ENCODE peak calls at places on chromosomes 13 and 19, in eight cellular contexts. P is OCI-LY7; W is ovary; Q is left ventricle myocardium inferior; D is CD8-positive, alpha-beta memory T cell; V is suprapubic skin; O is iPS DF 6.9; U is tibial artery. S is an unnamed sample. For H3K4me1, the result is how much of the 10 kb centered on the place peaks cover.

GRCh38 chr13:99133230-99133629 is 67.4 kb upstream of the UBAC2 start:
- DNase-seq in W (no peak), O (no peak), Q (no peak), V (no peak), U (no peak), D (no peak), P (no peak), S (no peak)

GRCh38 chr13:104008571-104009435 is 942.6 kb upstream of the SLC10A2 start:
- DNase-seq in O (no peak), P (no peak), D (no peak), W (no peak), U (no peak), V (no peak), Q (no peak), S (no peak)

GRCh38 chr13:99992376-99992775 is 10.8 kb downstream of the ZIC2 start:
- DNase-seq in D (no peak), P (no peak), O (no peak), W (no peak), V (no peak), U (no peak), Q (no peak), S (no peak)

GRCh38 chr13:27551563-27551962 is 68.8 kb downstream of the LNX2 start:
- DNase-seq in D (no peak), V (no peak), O (no peak), U (no peak), P (no peak), W (no peak), Q (no peak), S (no peak)

GRCh38 chr13:26024558-26024957 is 27.3 kb downstream of the SHISA2 start:
- DNase-seq in P (no peak), V (no peak), O (no peak), Q (no peak), W (no peak), D (no peak), U (no peak), S (no peak)

GRCh38 chr19:3368441-3368795 is 2.0 kb downstream of the NFIC start:
- DNase-seq in W (no peak), Q (no peak), D (no peak), V (no peak), U (no peak), O (no peak), P (no peak), S (no peak)

GRCh38 chr19:41928754-41929535 is 696 bp upstream of the ERFL start:
- DNase-seq in W (no peak), U (no peak), V (no peak), P (peak), D (peak), Q (no peak), O (no peak), S (peak)

GRCh38 chr19:17001603-17002183 is 24.9 kb downstream of the CPAMD8 start:
- DNase-seq in Q (no peak), V (no peak), U (no peak), P (no peak), O (no peak), W (no peak), D (peak), S (no peak)

GRCh38 chr13:96816874-96817273 is 177.4 kb downstream of the OXGR1 start:
- DNase-seq in D (no peak), P (no peak), W (no peak), U (no peak), Q (no peak), O (no peak), V (no peak), S (no peak)

GRCh38 chr19:30167976-30168635 is 204.1 kb upstream of the ZNF536 start:
- DNase-seq in D (no peak), W (no peak), U (no peak), O (no peak), V (no peak), Q (no peak), P (no peak), S (no peak)

GRCh38 chr13:23902975-23903905 is 5.9 kb upstream of the C1QTNF9B start:
- DNase-seq in P (no peak), U (no peak), W (peak), Q (no peak), V (no peak), O (no peak), D (no peak), S (no peak)

GRCh38 chr19:29560313-29561075 is 34.7 kb downstream of the VSTM2B start:
- DNase-seq in W (no peak), O (no peak), V (peak), Q (no peak), D (no peak), P (no peak), U (no peak), S (no peak)

GRCh38 chr19:1826557-1827521 is 14.8 kb upstream of the ATP8B3 start:
- DNase-seq in O (no peak), D (no peak), P (no peak), V (no peak), U (no peak), W (peak), Q (no peak), S (peak)

GRCh38 chr19:29003641-29004409 is 209.1 kb downstream of the UQCRFS1 start:
- DNase-seq in V (no peak), U (no peak), P (no peak), W (no peak), Q (no peak), D (no peak), O (no peak), S (no peak)

GRCh38 chr19:40799558-40800338 is 757 bp downstream of the EGLN2 start:
- DNase-seq in Q (peak), W (peak), O (no peak), P (peak), V (no peak), D (peak), U (no peak), S (peak)

GRCh38 chr13:101492251-101492910 is 39.9 kb downstream of the ITGBL1 start:
- DNase-seq in D (no peak), P (no peak), W (no peak), V (no peak), Q (no peak), U (no peak), O (no peak), S (no peak)

GRCh38 chr13:112996671-112997091 is 27.7 kb downstream of the MCF2L start:
- DNase-seq in V (no peak), O (no peak), P (no peak), Q (no peak), D (no peak), W (no peak), U (no peak), S (peak)

GRCh38 chr19:40365613-40366401 is 17.3 kb downstream of the PLD3 start:
- DNase-seq in P (peak), O (peak), Q (peak), W (peak), U (peak), D (no peak), V (no peak), S (peak)

GRCh38 chr13:46726347-46726746 is 70.6 kb downstream of the ESD start:
- DNase-seq in O (no peak), V (no peak), D (no peak), W (no peak), P (no peak), Q (no peak), U (no peak), S (no peak)

GRCh38 chr13:67001363-67001762 is 228.8 kb downstream of the PCDH9 start:
- DNase-seq in V (no peak), Q (no peak), U (no peak), P (no peak), O (no peak), W (no peak), D (no peak), S (no peak)

GRCh38 chr19:6132482-6132881 is 3.0 kb upstream of the ACSBG2 start:
- DNase-seq in D (no peak), W (no peak), P (no peak), V (no peak), Q (no peak), O (no peak), U (no peak), S (no peak)

GRCh38 chr13:51958217-51958547 is 53.1 kb downstream of the ATP7B start:
- DNase-seq in O (no peak), P (no peak), D (no peak), W (no peak), U (no peak), V (no peak), Q (no peak), S (peak)

GRCh38 chr13:45242070-45242469 is 41.2 kb upstream of the KCTD4 start:
- DNase-seq in O (no peak), W (no peak), D (no peak), Q (no peak), V (no peak), P (no peak), U (no peak), S (no peak)

GRCh38 chr13:30142502-30143211 is 164.7 kb downstream of the KATNAL1 start:
- DNase-seq in W (peak), U (no peak), V (no peak), Q (no peak), P (no peak), D (no peak), O (no peak), S (no peak)

GRCh38 chr13:21009036-21009435 is 52.4 kb downstream of the LATS2 start:
- DNase-seq in V (no peak), D (no peak), U (no peak), Q (no peak), W (no peak), O (no peak), P (no peak), S (no peak)

GRCh38 chr19:44848805-44849457 is 2.8 kb downstream of the NECTIN2 start:
- DNase-seq in P (no peak), W (peak), O (no peak), D (no peak), V (no peak), U (no peak), Q (no peak), S (no peak)

GRCh38 chr19:18317998-18318800 is 4.7 kb downstream of the LSM4 start:
- DNase-seq in U (no peak), P (no peak), Q (peak), V (no peak), O (no peak), D (peak), W (no peak), S (peak)

GRCh38 chr19:13102416-13102665 is 317 bp downstream of the LYL1 start:
- DNase-seq in W (no peak), P (no peak), O (no peak), Q (no peak), U (no peak), D (no peak), V (no peak), S (no peak)

GRCh38 chr13:31067416-31068118 is 94.1 kb downstream of the HSPH1 start:
- DNase-seq in V (no peak), O (no peak), W (no peak), U (no peak), D (no peak), P (no peak), Q (no peak), S (no peak)

GRCh38 chr13:24148414-24149305 is 11.9 kb upstream of the SPATA13 start:
- DNase-seq in U (no peak), V (no peak), P (no peak), D (no peak), Q (no peak), W (no peak), O (no peak), S (peak)

GRCh38 chr13:105207586-105208293 is 1327.7 kb downstream of the EFNB2 start:
- DNase-seq in Q (no peak), V (no peak), P (no peak), U (no peak), W (no peak), O (no peak), D (no peak), S (no peak)

GRCh38 chr19:33864311-33864850 is 67.7 kb downstream of the KCTD15 start:
- DNase-seq in D (no peak), O (no peak), V (no peak), P (no peak), W (no peak), Q (no peak), U (no peak), S (no peak)

GRCh38 chr13:50650936-50651638 is 192.4 kb downstream of the DLEU7 start:
- DNase-seq in U (no peak), O (no peak), P (peak), V (no peak), Q (no peak), W (no peak), D (no peak), S (no peak)

GRCh38 chr19:13037161-13037560 is 41.9 kb downstream of the NFIX start:
- DNase-seq in U (no peak), Q (no peak), P (no peak), O (no peak), W (no peak), V (no peak), D (no peak), S (no peak)

GRCh38 chr13:113746671-113747070 is 12.4 kb upstream of the TMEM255B start:
- DNase-seq in D (no peak), W (no peak), O (no peak), V (no peak), U (no peak), Q (no peak), P (no peak), S (peak)

GRCh38 chr19:46976845-46977320 is 42.8 kb upstream of the NPAS1 start:
- DNase-seq in W (no peak), U (peak), V (no peak), P (no peak), O (no peak), D (no peak), Q (peak), S (no peak)

GRCh38 chr19:46979103-46979769 is 40.4 kb upstream of the NPAS1 start:
- DNase-seq in O (no peak), D (no peak), W (no peak), V (no peak), P (no peak), U (no peak), Q (no peak), S (no peak)

GRCh38 chr19:46978470-46978869 is 41.2 kb upstream of the NPAS1 start:
- DNase-seq in U (no peak), O (no peak), W (no peak), Q (no peak), V (no peak), D (no peak), P (no peak), S (no peak)

GRCh38 chr19:46975918-46976782 is 43.5 kb upstream of the NPAS1 start:
- DNase-seq in P (no peak), D (no peak), U (peak), O (no peak), Q (peak), W (peak), V (peak), S (peak)

GRCh38 chr19:46977548-46977947 is 42.1 kb upstream of the NPAS1 start:
- DNase-seq in O (no peak), U (no peak), V (no peak), P (no peak), Q (no peak), D (no peak), W (no peak), S (no peak)
- H3K4me1 ChIP-seq in O (under half), U (under half), V (half or more), P (under half), Q (half or more), D (under half), W (under half), S (under half)

DNA sequence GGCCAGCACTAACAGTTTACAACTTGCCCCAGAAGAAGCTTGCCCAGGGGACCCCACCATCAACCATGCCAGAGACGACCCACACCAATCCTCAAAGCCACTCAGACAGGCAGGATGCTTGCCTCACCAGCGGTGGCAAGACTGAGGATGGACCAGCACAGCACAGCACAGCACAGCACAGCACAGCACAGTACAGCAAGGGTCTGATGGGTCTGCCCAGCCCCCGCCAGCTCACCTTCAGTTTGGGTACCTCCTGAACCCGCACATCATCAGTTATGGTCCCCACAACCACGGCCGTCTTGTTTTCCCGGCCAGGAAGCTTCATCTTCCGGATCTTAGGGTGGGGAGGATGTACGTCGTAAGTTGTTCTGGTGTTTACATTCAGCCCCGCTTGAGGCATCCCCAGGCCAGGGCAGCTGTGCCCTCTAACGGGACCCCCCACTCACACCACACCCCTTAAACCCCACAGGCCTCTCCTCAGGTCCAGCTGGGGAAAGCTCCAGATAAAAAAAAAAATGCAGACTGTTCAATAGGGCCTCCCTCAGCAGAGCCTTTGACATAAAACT is 1.7 kb upstream of the FAM83E start:
- DNase-seq in Q (no peak), D (no peak), W (peak), O (no peak), V (no peak), U (no peak), P (no peak), S (no peak)
- H3K27ac ChIP-seq in Q (no peak), D (peak), W (no peak), O (no peak), V (peak), U (no peak), P (peak), S (peak)

DNA sequence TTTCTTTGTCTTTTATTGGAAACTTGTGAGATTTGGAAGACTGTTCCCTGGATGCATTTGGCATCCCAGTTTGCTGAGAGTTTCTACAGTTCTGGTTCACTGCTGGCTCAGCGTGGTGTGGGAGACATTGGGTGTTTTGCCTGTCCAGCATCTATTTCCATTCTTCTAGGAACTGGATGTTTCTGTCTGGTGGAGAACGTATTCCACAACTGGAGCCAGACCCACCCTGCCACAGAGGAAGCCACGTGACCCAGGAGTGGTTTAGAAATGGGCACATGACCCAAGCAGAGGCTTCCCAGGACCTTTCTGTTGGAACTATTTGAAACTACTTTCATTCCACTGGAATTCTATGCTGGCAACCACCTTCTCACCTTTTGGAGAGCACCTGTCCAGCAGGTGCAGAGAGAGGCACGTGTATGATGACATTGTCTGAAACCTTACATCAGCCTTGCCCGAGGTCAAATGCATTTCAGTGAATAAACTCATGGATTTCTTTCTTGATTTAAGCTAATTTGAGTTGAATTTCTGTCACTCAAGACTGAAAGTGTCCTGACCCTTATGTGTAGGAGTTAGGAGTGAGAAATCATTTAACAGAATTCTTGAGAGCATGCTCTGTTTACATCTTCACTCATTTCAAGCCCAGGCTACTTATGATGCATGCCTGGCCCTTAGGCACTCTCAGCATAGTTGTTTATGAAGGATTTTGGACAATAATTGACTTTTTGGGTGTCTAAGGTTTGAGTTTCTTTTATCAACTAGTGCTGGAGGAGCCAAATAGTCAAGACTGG is 121.8 kb downstream of the AKAP11 start:
- DNase-seq in P (no peak), V (no peak), Q (no peak), U (no peak), D (no peak), O (no peak), W (no peak), S (no peak)
- H3K4me1 ChIP-seq in P (under half), V (under half), Q (under half), U (under half), D (half or more), O (under half), W (under half), S (under half)

GRCh38 chr19:37935341-37935740 is 28.3 kb downstream of the SIPA1L3 start:
- DNase-seq in Q (no peak), V (no peak), O (no peak), P (no peak), U (no peak), D (no peak), W (no peak), S (no peak)

GRCh38 chr19:37936886-37937285 is 29.9 kb downstream of the SIPA1L3 start:
- DNase-seq in V (no peak), Q (no peak), O (no peak), W (no peak), D (no peak), P (no peak), U (no peak), S (no peak)

GRCh38 chr19:37938379-37938778 is 31.4 kb downstream of the SIPA1L3 start:
- DNase-seq in V (no peak), W (no peak), U (no peak), P (no peak), O (no peak), D (no peak), Q (no peak), S (no peak)

GRCh38 chr19:37933965-37934364 is 27.0 kb downstream of the SIPA1L3 start:
- DNase-seq in W (no peak), P (no peak), D (no peak), V (no peak), Q (peak), O (no peak), U (no peak), S (peak)

DNA sequence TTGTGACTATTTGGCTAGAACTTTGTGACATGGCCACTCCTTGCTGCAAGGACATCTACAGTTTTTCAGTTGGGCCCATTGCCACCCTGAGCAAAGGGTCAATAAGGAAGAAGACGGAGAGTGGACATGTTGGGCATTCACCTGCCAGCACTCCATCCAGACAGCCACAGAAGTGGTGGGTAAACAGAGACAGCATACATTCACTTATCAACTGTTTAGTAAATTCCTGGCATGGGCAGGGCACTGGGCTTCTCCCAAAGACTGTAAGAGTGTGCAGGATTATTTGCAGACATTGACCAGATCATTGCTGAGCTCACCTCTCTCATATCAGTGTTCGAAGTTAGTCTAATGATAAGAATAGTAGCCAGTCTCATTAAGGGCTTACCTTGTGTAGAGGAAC is 29.2 kb downstream of the SIPA1L3 start:
- DNase-seq in Q (no peak), W (no peak), V (no peak), O (no peak), U (no peak), D (no peak), P (no peak), S (peak)
- H3K27ac ChIP-seq in Q (no peak), W (no peak), V (no peak), O (no peak), U (no peak), D (no peak), P (no peak), S (peak)

S was measured in Peyer's patch.